ENCODE peak calls at places on chromosomes 4 and X, in four cellular contexts. Q is CD4-positive, alpha-beta T cell; U is activated CD4-positive, alpha-beta T cell treated with anti-CD3 and anti-CD28 coated beads, Interleukin-2, amount 10 ng/mL, durations not matched to agents 7 days and 5 days; P is renal cortical epithelial cell. V is an unnamed sample.

GRCh38 chrX:128106630-128107029 is 54.4 kb upstream of the ACTRT1 start:
- DNase-seq in P (peak), Q (no peak), U (no peak), V (peak)

GRCh38 chr4:97153042-97153441 is 990.2 kb downstream of the STPG2 start:
- DNase-seq in P (peak), U (no peak), Q (no peak), V (no peak)

GRCh38 chr4:5517372-5517771 is 191.0 kb downstream of the EVC2 start:
- DNase-seq in U (no peak), P (no peak), Q (no peak), V (no peak)

GRCh38 chr4:109078724-109079123 is 223.7 kb downstream of the COL25A1 start:
- DNase-seq in P (peak), U (no peak), Q (no peak), V (no peak)

GRCh38 chrX:42714981-42715688 is 62.8 kb downstream of the PPP1R2C start:
- DNase-seq in Q (peak), P (peak), U (peak), V (peak)

GRCh38 chrX:30504309-30504708 is 73.3 kb downstream of the TASL start:
- DNase-seq in P (peak), Q (no peak), U (no peak), V (peak)

GRCh38 chr4:8859550-8860095 is 12.0 kb downstream of the HMX1 start:
- DNase-seq in U (no peak), P (no peak), Q (no peak), V (no peak)

GRCh38 chr4:74531952-74532794 is 87.2 kb downstream of the AREG start:
- DNase-seq in P (peak), Q (no peak), U (peak), V (peak)

GRCh38 chr4:52173470-52174055 is 122.5 kb downstream of the SPATA18 start:
- DNase-seq in Q (no peak), U (no peak), P (no peak), V (no peak)

V was measured in CD4-positive, CD25-positive, alpha-beta regulatory T cell.